ENCODE peak calls at places on chromosomes 11 and 22, in four cellular contexts. H, Z, C and M are unnamed samples.
A peak's percentile ranks its signal among the peaks of the same experiment; 100 is the strongest.

GRCh38 chr11:68632802-68633201 is 51.5 kb upstream of the GAL start:
- DNase-seq in H (peak; percentile 64), Z (peak; percentile 51), C (peak; percentile 67), M (no peak)

GRCh38 chr22:35961480-35961902 is 67.1 kb downstream of the RBFOX2 start:
- DNase-seq in H (no peak), Z (peak; percentile 7), C (no peak), M (no peak)

GRCh38 chr11:87173185-87174039 is 135.7 kb downstream of the TMEM135 start:
- DNase-seq in H (no peak), Z (peak; percentile 38), C (peak; percentile 19), M (no peak)

GRCh38 chr11:77602385-77603105 is 12.8 kb downstream of the AQP11 start:
- DNase-seq in H (no peak), Z (peak; percentile 42), C (peak; percentile 72), M (no peak)

GRCh38 chr11:35246725-35247124 is 107.8 kb downstream of the CD44 start:
- DNase-seq in H (no peak), Z (no peak), C (no peak), M (no peak)

GRCh38 chr11:59173080-59173963 is 1.4 kb downstream of the DTX4 start:
- DNase-seq in H (no peak), Z (no peak), C (peak; percentile 13), M (no peak)

GRCh38 chr11:26618441-26618840 is 46.4 kb upstream of the MUC15 start:
- DNase-seq in H (no peak), Z (no peak), C (no peak), M (no peak)

GRCh38 chr11:59957094-59957493 is 6.7 kb upstream of the OOSP4A start:
- DNase-seq in H (no peak), Z (no peak), C (no peak), M (no peak)

GRCh38 chr11:15327786-15328231 is 213.1 kb downstream of the INSC start:
- DNase-seq in H (peak; percentile 61), Z (peak; percentile 6), C (peak; percentile 16), M (no peak)

GRCh38 chr11:548700-549603 is 11.6 kb downstream of the LMNTD2 start:
- DNase-seq in H (no peak), Z (no peak), C (no peak), M (no peak)

GRCh38 chr11:35029979-35030378 is 109.0 kb upstream of the CD44 start:
- DNase-seq in H (peak; percentile 53), Z (no peak), C (no peak), M (peak; percentile 81)

GRCh38 chr11:64275841-64276240 is 8.6 kb downstream of the BAD start:
- DNase-seq in H (no peak), Z (no peak), C (no peak), M (no peak)

GRCh38 chr11:84437129-84438123 is 1151.3 kb upstream of the CCDC90B start:
- DNase-seq in H (no peak), Z (no peak), C (peak; percentile 14), M (peak; percentile 3)

GRCh38 chr11:106888386-106888785 is 129.9 kb downstream of the GUCY1A2 start:
- DNase-seq in H (no peak), Z (no peak), C (no peak), M (no peak)

GRCh38 chr22:23709107-23709506 is 18.3 kb downstream of the RGL4 start:
- DNase-seq in H (no peak), Z (no peak), C (no peak), M (no peak)

GRCh38 chr11:108431997-108432396 is 35.3 kb downstream of the C11orf65 start:
- DNase-seq in H (no peak), Z (no peak), C (no peak), M (no peak)

GRCh38 chr11:60905551-60906113 is 753 bp downstream of the PRPF19 start:
- DNase-seq in H (peak; percentile 42), Z (no peak), C (peak; percentile 36), M (no peak)

GRCh38 chr11:61743486-61744095 is 8.8 kb upstream of the MYRF start:
- DNase-seq in H (peak; percentile 47), Z (no peak), C (no peak), M (no peak)

GRCh38 chr11:33182246-33182878 is 21.1 kb upstream of the CSTF3 start:
- DNase-seq in H (no peak), Z (no peak), C (peak; percentile 15), M (no peak)

GRCh38 chr11:63635762-63636465 is 21.7 kb upstream of the PLAAT3 start:
- DNase-seq in H (peak; percentile 73), Z (peak; percentile 81), C (peak; percentile 47), M (peak; percentile 20)

GRCh38 chr11:12508151-12508740 is 130.9 kb downstream of the PARVA start:
- DNase-seq in H (no peak), Z (no peak), C (no peak), M (no peak)

GRCh38 chr11:104918113-104918824 is 20.0 kb upstream of the CASP12 start:
- DNase-seq in H (no peak), Z (no peak), C (no peak), M (no peak)

GRCh38 chr11:2748814-2749554 is 49.2 kb upstream of the KCNQ1OT1 start:
- DNase-seq in H (no peak), Z (no peak), C (no peak), M (no peak)

GRCh38 chr22:47628477-47629272 is 866.2 kb downstream of the TBC1D22A start:
- DNase-seq in H (no peak), Z (no peak), C (no peak), M (no peak)

GRCh38 chr22:44752285-44753188 is at the start of gene ARHGAP8:
- DNase-seq in H (peak; percentile 60), Z (peak; percentile 27), C (no peak), M (no peak)

GRCh38 chr11:69013009-69013951 is at the start of gene MRGPRF:
- DNase-seq in H (no peak), Z (peak; percentile 40), C (no peak), M (no peak)

GRCh38 chr11:109641549-109641948 is 219.6 kb downstream of the C11orf87 start:
- DNase-seq in H (no peak), Z (peak; percentile 0), C (peak; percentile 3), M (no peak)

GRCh38 chr11:36578458-36578857 is 10.7 kb downstream of the RAG1 start:
- DNase-seq in H (no peak), Z (no peak), C (no peak), M (no peak)

GRCh38 chr11:72079776-72080325 is 491 bp downstream of the NUMA1 start:
- DNase-seq in H (peak; percentile 74), Z (no peak), C (no peak), M (no peak)

GRCh38 chr22:37484115-37485005 is 1.8 kb downstream of the MFNG start:
- DNase-seq in H (no peak), Z (no peak), C (no peak), M (peak; percentile 75)

GRCh38 chr11:77094841-77095365 is 7.7 kb upstream of the OMP start:
- DNase-seq in H (no peak), Z (no peak), C (no peak), M (no peak)

GRCh38 chr11:63574856-63575602 is 11.8 kb upstream of the PLAAT2 start:
- DNase-seq in H (no peak), Z (no peak), C (peak; percentile 76), M (no peak)

GRCh38 chr11:119204066-119204465 is 2.1 kb upstream of the CBL start:
- DNase-seq in H (no peak), Z (no peak), C (no peak), M (no peak)

GRCh38 chr22:38757464-38757757 is 1.6 kb upstream of the SUN2 start:
- DNase-seq in H (no peak), Z (no peak), C (no peak), M (no peak)

GRCh38 chr11:117597083-117597482 is 199.9 kb downstream of the DSCAML1 start:
- DNase-seq in H (peak; percentile 47), Z (peak; percentile 14), C (peak; percentile 21), M (no peak)

GRCh38 chr11:17560281-17561110 is 13.4 kb downstream of the OTOG start:
- DNase-seq in H (no peak), Z (no peak), C (no peak), M (no peak)

GRCh38 chr11:68962527-68963250 is 18.1 kb downstream of the MRGPRD start:
- DNase-seq in H (no peak), Z (no peak), C (no peak), M (no peak)

GRCh38 chr11:74154621-74155281 is 16.1 kb downstream of the C2CD3 start:
- DNase-seq in H (no peak), Z (no peak), C (no peak), M (no peak)
- TF ChIP-seq CHD4 in H (no peak), Z (no peak), C (no peak), M (no peak)

GRCh38 chr11:29448246-29448877 is 568.5 kb downstream of the KCNA4 start:
- DNase-seq in H (no peak), Z (peak; percentile 13), C (no peak), M (no peak)

GRCh38 chr11:29447821-29448220 is 569.0 kb downstream of the KCNA4 start:
- DNase-seq in H (no peak), Z (no peak), C (no peak), M (no peak)

GRCh38 chr11:29449280-29450074 is 567.4 kb downstream of the KCNA4 start:
- DNase-seq in H (no peak), Z (no peak), C (no peak), M (no peak)

GRCh38 chr11:29446132-29446531 is 570.7 kb downstream of the KCNA4 start:
- DNase-seq in H (no peak), Z (no peak), C (no peak), M (no peak)

GRCh38 chr11:29452131-29452530 is 564.7 kb downstream of the KCNA4 start:
- DNase-seq in H (no peak), Z (no peak), C (no peak), M (no peak)
- TF ChIP-seq CHD4 in H (no peak), Z (no peak), C (no peak), M (no peak)

DNA sequence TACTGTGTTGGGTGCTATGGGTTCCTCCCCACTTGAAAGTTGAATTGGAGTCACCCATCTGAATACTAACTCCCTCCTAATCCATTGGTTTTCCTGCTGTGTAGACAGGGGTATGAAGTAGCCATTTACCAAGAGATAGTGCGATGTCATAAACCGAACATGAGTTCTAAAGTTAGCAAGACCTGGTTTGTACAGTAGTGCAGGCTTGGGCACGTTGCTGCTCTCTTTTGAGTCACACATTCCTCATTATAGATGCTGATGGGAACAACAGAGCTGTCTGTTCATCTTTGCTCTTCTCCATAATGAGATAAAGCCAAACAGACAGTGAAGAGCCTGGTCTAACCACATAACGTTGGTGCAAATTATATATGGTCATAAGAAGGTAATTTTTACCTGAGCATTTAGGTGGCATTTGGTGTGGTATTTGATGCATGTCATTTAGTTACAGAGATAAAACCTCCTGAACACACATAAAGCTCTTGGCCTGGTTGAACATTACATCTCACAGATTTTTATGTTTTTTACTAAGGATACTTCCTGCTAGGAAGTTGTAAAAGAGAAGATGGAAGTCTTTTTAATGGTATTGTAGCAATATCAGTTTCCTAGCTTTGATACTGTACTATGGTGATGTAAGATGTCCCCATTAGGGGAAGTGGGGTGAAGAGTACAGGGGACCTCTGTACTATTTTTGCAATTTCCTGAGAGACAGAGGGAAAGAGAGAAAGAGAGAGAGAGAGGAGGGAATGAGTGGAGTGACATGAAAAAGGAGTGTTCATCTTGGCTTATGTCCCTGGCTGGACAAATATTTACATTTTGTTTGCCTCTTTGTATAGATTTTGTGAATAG is 27.9 kb downstream of the GRAP2 start:
- DNase-seq in H (no peak), Z (no peak), C (no peak), M (no peak)
- TF ChIP-seq CHD4 in H (no peak), Z (no peak), C (no peak), M (no peak)

DNA sequence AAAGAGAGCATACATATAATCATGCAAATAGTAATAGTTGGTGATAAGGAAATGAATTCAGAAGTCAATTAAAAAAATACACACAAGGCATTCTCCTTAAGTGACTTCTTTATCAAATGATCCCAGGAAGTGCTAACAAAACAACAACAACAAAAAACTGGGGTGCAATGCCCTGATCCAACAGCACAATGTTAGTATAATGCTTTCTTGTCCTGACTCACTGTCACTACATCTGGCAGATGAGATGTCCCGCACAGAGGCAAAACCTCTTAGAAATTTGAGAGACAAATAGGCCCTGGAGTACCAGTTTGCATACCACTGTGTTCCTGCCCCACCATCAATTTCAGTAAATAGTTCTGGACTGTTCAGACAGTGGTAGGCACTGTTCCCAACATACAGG is 11.0 kb upstream of the AMBRA1 start:
- DNase-seq in H (no peak), Z (no peak), C (no peak), M (no peak)
- TF ChIP-seq CHD4 in H (no peak), Z (no peak), C (no peak), M (no peak)